ENCODE peak calls at places on chromosome 7, in six cellular contexts. I is A673; W is right lobe of liver; U is naive thymus-derived CD4-positive, alpha-beta T cell; E is Karpas-422; H is SK-N-SH. C is an unnamed sample. For H3K4me1 and H3K9me3, the result is how much of the 10 kb centered on the place peaks cover.

GRCh38 chr7:96321670-96322372 is at the start of gene SLC25A13:
- DNase-seq in H (peak), W (peak), U (peak), I (peak), E (peak), C (peak)

GRCh38 chr7:136514776-136515175 is 353.7 kb upstream of the CHRM2 start:
- DNase-seq in U (no peak), H (no peak), W (no peak), I (peak), E (no peak), C (no peak)

GRCh38 chr7:156751319-156751718 is 110.7 kb downstream of the RNF32 start:
- DNase-seq in I (no peak), W (no peak), E (no peak), H (no peak), U (no peak), C (no peak)

GRCh38 chr7:23863209-23863798 is 153.3 kb downstream of the STK31 start:
- DNase-seq in H (peak), E (peak), U (no peak), W (no peak), I (peak), C (peak)

GRCh38 chr7:103142494-103142893 is 6.4 kb downstream of the NAPEPLD start:
- DNase-seq in I (no peak), H (no peak), W (no peak), E (peak), U (no peak), C (no peak)

GRCh38 chr7:148698397-148699023 is at the start of gene CUL1:
- DNase-seq in H (peak), E (peak), U (peak), W (peak), I (peak), C (peak)

GRCh38 chr7:93715234-93715633 is 140.7 kb upstream of the CALCR start:
- DNase-seq in H (peak), I (peak), W (peak), E (peak), U (no peak), C (no peak)

GRCh38 chr7:98348726-98349474 is 52.0 kb downstream of the BAIAP2L1 start:
- DNase-seq in U (no peak), H (no peak), W (peak), I (no peak), E (no peak), C (no peak)

GRCh38 chr7:154682003-154682402 is 320.9 kb downstream of the PAXIP1 start:
- DNase-seq in I (no peak), U (no peak), W (no peak), E (no peak), H (no peak), C (no peak)

GRCh38 chr7:104142147-104142546 is 65.7 kb downstream of the ORC5 start:
- DNase-seq in I (no peak), W (no peak), E (no peak), H (no peak), U (no peak), C (no peak)

GRCh38 chr7:150858236-150859197 is 6.2 kb downstream of the AOC1 start:
- DNase-seq in U (no peak), E (no peak), W (no peak), I (no peak), H (no peak), C (no peak)

GRCh38 chr7:41385996-41386395 is 316.9 kb downstream of the INHBA start:
- DNase-seq in U (no peak), H (no peak), I (no peak), E (no peak), W (no peak), C (no peak)

GRCh38 chr7:41825927-41826480 is 123.1 kb upstream of the INHBA start:
- DNase-seq in H (no peak), U (no peak), W (no peak), E (no peak), I (peak), C (no peak)

GRCh38 chr7:39299695-39300094 is 266.5 kb upstream of the YAE1 start:
- DNase-seq in H (no peak), E (no peak), U (no peak), W (no peak), I (no peak), C (no peak)

GRCh38 chr7:141641876-141642275 is 60.1 kb downstream of the DENND11 start:
- DNase-seq in W (no peak), H (no peak), I (no peak), E (no peak), U (no peak), C (no peak)

GRCh38 chr7:104328308-104328969 is at the start of gene LHFPL3:
- DNase-seq in I (no peak), U (no peak), E (no peak), W (no peak), H (peak), C (no peak)

GRCh38 chr7:141158562-141158961 is 84.7 kb downstream of the TMEM178B start:
- DNase-seq in W (no peak), E (no peak), U (no peak), H (no peak), I (no peak), C (no peak)

GRCh38 chr7:18580945-18581344 is 85.4 kb downstream of the HDAC9 start:
- DNase-seq in W (no peak), U (no peak), E (no peak), I (peak), H (no peak), C (no peak)

GRCh38 chr7:100044719-100045118 is 4.9 kb upstream of the ZSCAN21 start:
- DNase-seq in H (peak), I (no peak), W (peak), E (no peak), U (no peak), C (no peak)

GRCh38 chr7:98868450-98868849 is 1.4 kb downstream of the TMEM130 start:
- DNase-seq in E (no peak), H (no peak), I (no peak), W (no peak), U (no peak), C (no peak)

GRCh38 chr7:148733496-148733895 is 34.8 kb downstream of the CUL1 start:
- DNase-seq in H (no peak), W (no peak), I (no peak), E (no peak), U (no peak), C (no peak)

GRCh38 chr7:102101111-102101551 is 185.5 kb upstream of the SH2B2 start:
- DNase-seq in E (no peak), I (no peak), U (no peak), H (no peak), W (no peak), C (no peak)

GRCh38 chr7:1014681-1015080 is 29.7 kb upstream of the GPR146 start:
- DNase-seq in I (no peak), W (no peak), U (no peak), E (no peak), H (no peak), C (no peak)

GRCh38 chr7:12477620-12478019 is 74.0 kb upstream of the VWDE start:
- DNase-seq in H (no peak), I (no peak), W (no peak), U (no peak), E (no peak), C (no peak)

DNA sequence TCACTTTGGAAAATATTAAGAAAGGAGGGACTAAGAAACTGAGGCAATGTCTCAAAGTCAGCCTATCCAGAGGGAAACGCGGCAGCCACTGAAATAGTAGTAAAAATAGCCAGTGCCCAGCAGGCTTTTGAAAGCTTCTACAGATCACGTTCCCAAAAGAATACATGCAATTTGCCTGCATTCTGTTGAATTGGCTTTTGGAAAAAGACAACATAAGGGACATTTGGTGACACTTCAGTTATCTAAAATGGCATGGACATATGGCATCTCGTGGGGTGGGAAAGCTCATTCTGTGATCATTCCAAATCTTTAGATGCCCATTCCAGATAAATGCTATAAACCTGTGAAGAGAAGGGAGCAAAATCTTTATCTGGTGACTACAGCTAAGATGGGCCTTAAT is 82.8 kb upstream of the PDE1C start:
- DNase-seq in W (no peak), H (no peak), I (no peak), E (no peak), U (no peak), C (no peak)
- H3K27ac ChIP-seq in W (no peak), H (no peak), I (no peak), E (no peak), U (no peak), C (no peak)

DNA sequence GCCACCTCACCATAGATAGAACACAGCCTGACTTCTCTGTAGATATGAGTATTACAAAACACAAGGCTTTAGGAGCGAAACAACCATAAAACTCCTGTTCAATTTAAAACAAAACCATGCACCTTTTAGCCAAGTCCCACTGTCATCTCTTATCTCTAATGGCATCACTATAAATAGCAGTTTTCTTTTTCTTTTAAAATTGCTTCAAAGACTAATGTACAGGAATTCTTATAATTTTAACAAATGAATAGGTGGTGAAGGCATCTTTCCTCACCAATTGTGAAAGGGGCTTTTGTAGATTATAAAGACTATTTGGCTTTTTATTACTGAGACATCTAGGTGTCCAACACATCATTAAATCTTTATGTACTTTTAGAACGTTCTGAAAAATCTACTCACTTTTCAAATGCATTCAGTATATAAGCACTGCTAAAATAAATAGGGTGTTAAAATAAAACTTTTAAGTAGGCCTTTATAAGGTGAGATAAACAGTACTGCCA is 205.7 kb upstream of the GRM3 start:
- DNase-seq in E (no peak), W (no peak), H (no peak), I (no peak), U (no peak), C (no peak)
- H3K4me1 ChIP-seq in E (under half), W (under half), H (under half), I (under half), U (under half), C (under half)

DNA sequence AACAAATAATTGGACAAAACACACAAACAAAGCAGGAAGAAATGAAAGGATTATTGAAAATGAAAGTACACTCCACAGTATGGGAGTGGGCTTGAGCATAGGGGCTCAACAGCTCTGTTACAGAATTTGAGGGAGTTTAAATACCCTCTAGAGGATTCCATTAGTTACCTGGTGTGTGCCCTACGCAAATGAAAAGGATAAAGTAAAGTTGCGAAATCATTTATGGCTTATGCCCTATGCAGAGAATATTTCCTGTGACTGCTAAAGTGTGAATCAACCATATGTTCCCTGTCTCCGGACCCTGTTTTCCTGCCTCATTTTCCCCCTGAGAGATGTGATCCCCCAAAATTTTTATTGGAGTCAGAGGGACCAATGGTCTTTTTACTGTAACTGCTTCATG is 634.6 kb upstream of the CNTNAP2 start:
- DNase-seq in E (no peak), I (no peak), H (no peak), U (no peak), W (no peak), C (no peak)
- H3K9me3 ChIP-seq in E (under half), I (under half), H (under half), U (under half), W (under half), C (under half)

DNA sequence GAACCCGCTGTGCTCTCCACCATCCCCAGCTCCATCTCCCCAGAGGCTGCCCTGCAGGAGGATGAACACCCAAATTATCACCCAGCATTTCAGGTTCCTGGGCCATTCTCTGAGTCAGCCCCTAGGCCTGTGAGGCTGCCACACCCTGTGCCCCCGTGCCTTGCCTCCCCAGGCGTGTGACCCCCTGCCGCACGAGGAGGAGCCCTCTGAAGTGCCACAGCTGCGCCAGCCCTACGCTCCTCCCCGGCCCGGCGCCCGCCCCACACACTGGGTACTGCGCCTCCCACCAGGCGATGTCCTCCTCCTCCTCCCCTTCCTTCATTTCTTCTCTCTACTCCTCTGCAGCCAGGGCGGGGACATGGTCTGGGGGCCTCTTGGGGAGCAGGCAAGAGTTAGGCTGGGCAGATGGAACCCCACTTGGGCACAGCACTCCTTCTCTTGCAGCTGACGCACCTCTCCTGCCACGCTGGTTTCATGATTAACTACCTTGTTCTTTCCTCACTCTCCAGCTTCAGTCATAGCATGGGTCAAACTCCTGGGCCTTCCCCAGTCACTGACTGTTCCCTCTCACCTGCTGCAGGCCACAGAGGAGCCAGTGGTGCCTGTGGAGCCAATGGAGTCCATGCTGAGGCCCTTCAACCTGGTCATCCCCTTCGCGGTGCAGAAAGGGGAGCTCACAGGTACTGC is 12.7 kb upstream of the ATP6V1F start:
- DNase-seq in E (no peak), H (no peak), W (no peak), I (no peak), U (no peak), C (no peak)
- H3K27ac ChIP-seq in E (no peak), H (no peak), W (no peak), I (no peak), U (no peak), C (no peak)

GRCh38 chr7:37430644-37431043 is 18.0 kb downstream of the ELMO1 start:
- DNase-seq in E (no peak), H (no peak), U (no peak), I (no peak), W (no peak), C (no peak)

GRCh38 chr7:37429435-37429791 is 19.3 kb downstream of the ELMO1 start:
- DNase-seq in W (no peak), U (no peak), E (no peak), H (no peak), I (no peak), C (no peak)

GRCh38 chr7:37427276-37427940 is 21.3 kb downstream of the ELMO1 start:
- DNase-seq in H (no peak), E (no peak), I (no peak), U (no peak), W (no peak), C (no peak)

GRCh38 chr7:37430126-37430525 is 18.5 kb downstream of the ELMO1 start:
- DNase-seq in E (no peak), W (no peak), H (no peak), I (no peak), U (no peak), C (no peak)

GRCh38 chr7:37428681-37429434 is 19.8 kb downstream of the ELMO1 start:
- DNase-seq in W (no peak), U (no peak), H (no peak), I (no peak), E (no peak), C (no peak)
- H3K4me1 ChIP-seq in W (under half), U (under half), H (under half), I (under half), E (under half), C (under half)

C was measured in CD4-positive, alpha-beta memory T cell.